ENCODE peak calls at places on chromosomes 3 and 15, in seven cellular contexts. W is cardiac muscle cell, H is stomach, C is iPS DF 6.9, T is skeletal muscle cell, Q is cardiac fibroblast, N is Panc1. G is an unnamed sample.
A peak's percentile ranks its signal among the peaks of the same experiment; 100 is the strongest.

GRCh38 chr15:75200765-75201608 is 695 bp upstream of the C15orf39 start:
- DNase-seq in C (no peak), N (no peak), H (peak; percentile 73), Q (peak; percentile 35), T (no peak), W (no peak), G (no peak)

GRCh38 chr3:133776794-133777438 is 28.7 kb upstream of the SRPRB start:
- DNase-seq in Q (no peak), H (no peak), T (no peak), C (no peak), N (no peak), W (no peak), G (no peak)

GRCh38 chr3:29346828-29347227 is 66.0 kb downstream of the RBMS3 start:
- DNase-seq in H (no peak), Q (no peak), C (no peak), N (no peak), W (no peak), T (peak; percentile 26), G (no peak)

GRCh38 chr3:20739814-20740213 is 553.8 kb upstream of the SGO1 start:
- DNase-seq in C (no peak), T (no peak), H (no peak), Q (peak; percentile 13), W (peak; percentile 6), N (no peak), G (no peak)

GRCh38 chr3:157526036-157526435 is 22.8 kb upstream of the VEPH1 start:
- DNase-seq in C (no peak), Q (no peak), N (no peak), T (no peak), H (no peak), W (no peak), G (no peak)

GRCh38 chr3:19216669-19217337 is 68.5 kb downstream of the KCNH8 start:
- DNase-seq in Q (no peak), H (peak; percentile 81), C (no peak), W (no peak), T (no peak), N (no peak), G (peak; percentile 21)

GRCh38 chr3:193396451-193397244 is 18.1 kb upstream of the ATP13A5 start:
- DNase-seq in T (no peak), N (no peak), C (no peak), H (no peak), Q (no peak), W (peak; percentile 28), G (no peak)

GRCh38 chr3:64016941-64017620 is 6.2 kb downstream of the PSMD6 start:
- DNase-seq in H (no peak), Q (no peak), T (no peak), N (no peak), C (no peak), W (no peak), G (no peak)

GRCh38 chr3:191246628-191247027 is 47.6 kb downstream of the OSTN start:
- DNase-seq in H (no peak), T (no peak), C (no peak), Q (peak; percentile 72), N (no peak), W (no peak), G (peak; percentile 93)

GRCh38 chr3:107689355-107689754 is 166.6 kb downstream of the BBX start:
- DNase-seq in H (no peak), W (no peak), T (no peak), Q (no peak), C (no peak), N (no peak), G (no peak)

GRCh38 chr3:105904683-105905320 is 36.0 kb upstream of the CBLB start:
- DNase-seq in N (no peak), W (peak; percentile 27), Q (peak; percentile 49), H (no peak), C (no peak), T (no peak), G (peak; percentile 36)

GRCh38 chr3:4417449-4417848 is 49.6 kb downstream of the SUMF1 start:
- DNase-seq in C (no peak), H (no peak), N (no peak), Q (peak; percentile 81), T (peak; percentile 43), W (peak; percentile 3), G (peak; percentile 48)

GRCh38 chr15:92907229-92907628 is 7.1 kb downstream of the CHD2 start:
- DNase-seq in T (no peak), Q (peak; percentile 52), C (no peak), N (no peak), H (no peak), W (no peak), G (no peak)

GRCh38 chr15:23422099-23422945 is 24.7 kb downstream of the GOLGA6L2 start:
- DNase-seq in Q (no peak), W (no peak), T (no peak), H (no peak), N (no peak), C (no peak), G (no peak)

GRCh38 chr3:7423995-7424394 is 563.1 kb downstream of the GRM7 start:
- DNase-seq in H (no peak), T (no peak), C (no peak), N (no peak), W (no peak), Q (no peak), G (no peak)

GRCh38 chr3:168094877-168095610 is 680 bp downstream of the GOLIM4 start:
- DNase-seq in N (peak; percentile 28), C (no peak), W (peak; percentile 71), T (no peak), H (peak; percentile 48), Q (peak; percentile 78), G (no peak)

GRCh38 chr3:119579366-119580147 is at the start of gene ADPRH:
- DNase-seq in H (peak; percentile 84), W (peak; percentile 81), Q (peak; percentile 68), N (peak; percentile 33), T (no peak), C (no peak), G (no peak)

GRCh38 chr3:188097786-188098185 is 56.2 kb upstream of the LPP start:
- DNase-seq in N (no peak), Q (no peak), W (no peak), T (no peak), C (no peak), H (no peak), G (no peak)

GRCh38 chr3:112651516-112651915 is 10.6 kb upstream of the CCDC80 start:
- DNase-seq in Q (peak; percentile 54), C (no peak), N (no peak), W (no peak), H (no peak), T (peak; percentile 68), G (no peak)

GRCh38 chr3:32818431-32819085 is 761 bp downstream of the TRIM71 start:
- DNase-seq in W (peak; percentile 50), H (no peak), Q (no peak), C (no peak), T (no peak), N (no peak), G (no peak)

GRCh38 chr3:12750658-12751071 is 8.4 kb downstream of the TMEM40 start:
- DNase-seq in N (no peak), T (peak; percentile 56), C (no peak), Q (peak; percentile 74), H (no peak), W (no peak), G (no peak)

GRCh38 chr3:36192901-36193300 is 187.4 kb upstream of the STAC start:
- DNase-seq in W (no peak), T (no peak), N (no peak), H (no peak), Q (no peak), C (no peak), G (no peak)

GRCh38 chr3:31011383-31011782 is 116.9 kb upstream of the GADL1 start:
- DNase-seq in W (no peak), N (no peak), H (no peak), C (no peak), Q (no peak), T (no peak), G (no peak)

GRCh38 chr15:96783746-96784145 is 453.2 kb downstream of the NR2F2 start:
- DNase-seq in H (no peak), Q (no peak), W (no peak), T (no peak), N (no peak), C (no peak), G (no peak)
- H3K4me3 ChIP-seq in H (no peak overlapping the region), Q (no peak overlapping the region), W (no peak overlapping the region), T (no peak overlapping the region), N (no peak overlapping the region), C (no peak overlapping the region), G (no peak overlapping the region)

GRCh38 chr3:99126291-99126690 is 224.8 kb upstream of the DCBLD2 start:
- DNase-seq in T (no peak), H (no peak), C (no peak), N (no peak), W (no peak), Q (peak; percentile 56), G (no peak)

GRCh38 chr3:99128740-99129505 is 227.4 kb upstream of the DCBLD2 start:
- DNase-seq in C (no peak), Q (peak; percentile 99), T (peak; percentile 94), N (no peak), W (no peak), H (no peak), G (peak; percentile 99)

GRCh38 chr3:99131876-99132275 is 230.4 kb upstream of the DCBLD2 start:
- DNase-seq in Q (peak; percentile 41), T (no peak), H (no peak), W (no peak), C (no peak), N (no peak), G (peak; percentile 71)

GRCh38 chr3:99128205-99128604 is 226.7 kb upstream of the DCBLD2 start:
- DNase-seq in H (no peak), Q (peak; percentile 56), W (no peak), T (no peak), N (no peak), C (no peak), G (no peak)
- H3K4me3 ChIP-seq in H (no peak overlapping the region), Q (no peak overlapping the region), W (no peak overlapping the region), T (no peak overlapping the region), N (no peak overlapping the region), C (no peak overlapping the region), G (no peak overlapping the region)

GRCh38 chr3:48466386-48467109 is 20.0 kb downstream of the ATRIP start:
- DNase-seq in H (peak; percentile 66), W (no peak), C (no peak), N (no peak), Q (peak; percentile 7), T (no peak), G (no peak)

GRCh38 chr3:48467473-48468267 is 21.1 kb downstream of the ATRIP start:
- DNase-seq in Q (no peak), T (no peak), H (no peak), N (no peak), C (no peak), W (no peak), G (no peak)

GRCh38 chr3:48469046-48469915 is 22.7 kb downstream of the ATRIP start:
- DNase-seq in H (no peak), Q (no peak), W (no peak), T (no peak), C (no peak), N (no peak), G (no peak)

GRCh38 chr3:48467110-48467454 is 20.5 kb downstream of the ATRIP start:
- DNase-seq in H (no peak), N (no peak), W (no peak), T (no peak), Q (no peak), C (no peak), G (no peak)

GRCh38 chr3:48468329-48468731 is 21.8 kb downstream of the ATRIP start:
- DNase-seq in H (peak; percentile 61), W (no peak), N (no peak), C (no peak), Q (no peak), T (no peak), G (no peak)
- H3K4me3 ChIP-seq in H (no peak overlapping the region), W (no peak overlapping the region), N (no peak overlapping the region), C (no peak overlapping the region), Q (no peak overlapping the region), T (no peak overlapping the region), G (no peak overlapping the region)

GRCh38 chr3:124273651-124274050 is 281.7 kb upstream of the ROPN1 start:
- DNase-seq in W (no peak), C (no peak), N (no peak), Q (no peak), T (no peak), H (no peak), G (no peak)
- H3K4me3 ChIP-seq in W (no peak overlapping the region), C (no peak overlapping the region), N (no peak overlapping the region), Q (no peak overlapping the region), T (no peak overlapping the region), H (no peak overlapping the region), G (no peak overlapping the region)

G was measured in retinal pigment epithelial cell.